ENCODE peak calls at places on chromosomes 12 and 14, in nine cellular contexts. R is activated T-helper 1 cell treated with anti-CD3 and anti-CD28 coated beads, Interleukin-12 subunit alpha, Interleukin-12 subunit beta, Interleukin-2, Interleukin-4 antibody, amounts not matched to agents 30 ng/mL and 10 ng/mL and 1 ng/mL, durations not matched to agents 14 hours and 24 hours and 36 hours; P is non-pigmented ciliary epithelial cell; U is left lobe of liver; W is hippocampal formation; B is Panc1; D is ACHN; H is hepatocyte; O is effector CD8-positive, alpha-beta T cell. J is an unnamed sample.

GRCh38 chr12:45215419-45216296 is at the start of gene ANO6:
- DNase-seq in R (peak), D (peak), B (no peak), W (peak), U (peak), H (peak), O (peak), P (no peak), J (peak)

GRCh38 chr12:94427520-94428381 is 31.9 kb downstream of the CEP83 start:
- DNase-seq in O (no peak), B (no peak), H (peak), R (no peak), D (no peak), U (no peak), W (no peak), P (peak), J (no peak)

GRCh38 chr12:46523863-46524770 is 151.5 kb upstream of the SLC38A2 start:
- DNase-seq in W (no peak), B (peak), O (no peak), H (peak), D (peak), P (peak), R (peak), U (no peak), J (no peak)

GRCh38 chr12:113247123-113248045 is 26.1 kb downstream of the TPCN1 start:
- DNase-seq in B (no peak), D (peak), P (no peak), W (no peak), R (no peak), U (no peak), O (no peak), H (peak), J (no peak)

GRCh38 chr14:101876539-101876938 is 87.8 kb upstream of the DYNC1H1 start:
- DNase-seq in W (peak), R (peak), P (no peak), B (no peak), O (peak), U (no peak), H (peak), D (no peak), J (peak)

GRCh38 chr12:33000016-33000415 is 103.4 kb upstream of the PKP2 start:
- DNase-seq in O (no peak), R (no peak), B (no peak), P (no peak), D (no peak), W (no peak), U (no peak), H (no peak), J (no peak)

GRCh38 chr14:22835505-22835904 is 880 bp upstream of the MMP14 start:
- DNase-seq in D (no peak), W (no peak), H (no peak), P (no peak), B (no peak), R (no peak), U (no peak), O (no peak), J (no peak)

GRCh38 chr12:627863-628805 is 35.1 kb downstream of the NINJ2 start:
- DNase-seq in O (no peak), P (no peak), U (peak), W (no peak), D (no peak), R (no peak), B (no peak), H (no peak), J (no peak)

GRCh38 chr14:52853522-52853854 is 62.1 kb upstream of the GNPNAT1 start:
- DNase-seq in U (no peak), O (no peak), D (no peak), P (no peak), H (no peak), W (no peak), R (no peak), B (no peak), J (no peak)

GRCh38 chr12:74610711-74611110 is 73.1 kb downstream of the ATXN7L3B start:
- DNase-seq in W (no peak), B (no peak), H (no peak), R (no peak), P (no peak), U (no peak), O (no peak), D (no peak), J (no peak)

GRCh38 chr12:132484183-132484890 is 5.6 kb upstream of the FBRSL1 start:
- DNase-seq in H (no peak), W (no peak), D (no peak), R (no peak), U (no peak), O (no peak), P (no peak), B (no peak), J (no peak)

GRCh38 chr14:25411933-25412757 is 362.2 kb upstream of the STXBP6 start:
- DNase-seq in B (no peak), W (peak), P (no peak), R (no peak), O (no peak), U (no peak), H (peak), D (peak), J (no peak)

GRCh38 chr12:47997321-47997720 is 7.0 kb downstream of the COL2A1 start:
- DNase-seq in R (no peak), H (no peak), P (no peak), D (no peak), O (no peak), W (no peak), B (no peak), U (peak), J (no peak)

GRCh38 chr14:103186241-103186835 is 63.1 kb downstream of the TNFAIP2 start:
- DNase-seq in B (no peak), P (no peak), U (no peak), H (no peak), O (no peak), R (no peak), W (no peak), D (no peak), J (no peak)

GRCh38 chr14:104551851-104552737 is 27.5 kb upstream of the C14orf180 start:
- DNase-seq in B (no peak), R (no peak), H (no peak), W (no peak), U (no peak), P (no peak), O (no peak), D (no peak), J (peak)

GRCh38 chr12:52061470-52062166 is 8.2 kb upstream of the ATG101 start:
- DNase-seq in R (no peak), U (no peak), B (no peak), D (no peak), H (no peak), W (peak), O (no peak), P (no peak), J (no peak)

GRCh38 chr14:57714487-57714899 is 151.4 kb downstream of the SLC35F4 start:
- DNase-seq in P (no peak), R (no peak), H (no peak), D (no peak), W (no peak), B (no peak), O (no peak), U (no peak), J (no peak)

J was measured in T-helper 17 cell.